ENCODE peak calls at places on chromosomes 11 and 22, in seven cellular contexts. F, Y, X, L, D, V and E are unnamed samples. For H3K4me1, the result is how much of the 10 kb centered on the place peaks cover.

GRCh38 chr11:55773138-55773537 is at the start of gene OR5D13:
- DNase-seq in D (no peak), L (no peak), Y (no peak), X (no peak), F (no peak), V (no peak), E (no peak)

GRCh38 chr11:36012979-36013378 is 69.1 kb downstream of the LDLRAD3 start:
- DNase-seq in X (no peak), D (no peak), F (no peak), V (no peak), Y (no peak), L (no peak), E (no peak)

GRCh38 chr11:44036811-44037657 is 10.7 kb upstream of the ACCSL start:
- DNase-seq in L (peak), V (peak), D (peak), X (peak), Y (peak), F (peak), E (no peak)

GRCh38 chr11:118618115-118618990 is 10.9 kb downstream of the PHLDB1 start:
- DNase-seq in D (peak), Y (peak), F (no peak), X (no peak), L (peak), V (peak), E (no peak)

GRCh38 chr22:19480173-19480568 is 451 bp downstream of the CDC45 start:
- DNase-seq in D (no peak), X (no peak), L (peak), V (no peak), F (no peak), Y (no peak), E (no peak)

GRCh38 chr11:57781529-57781943 is 19.9 kb downstream of the CTNND1 start:
- DNase-seq in Y (peak), L (no peak), V (peak), D (peak), X (no peak), F (peak), E (no peak)

GRCh38 chr11:11215058-11215815 is 137.8 kb downstream of the CSNK2A3 start:
- DNase-seq in Y (no peak), X (no peak), D (no peak), L (no peak), F (no peak), V (no peak), E (no peak)

GRCh38 chr11:134478176-134478575 is 66.1 kb upstream of the B3GAT1 start:
- DNase-seq in L (no peak), D (no peak), Y (no peak), V (no peak), X (no peak), F (no peak), E (no peak)

GRCh38 chr11:78080084-78080817 is 589 bp upstream of the NDUFC2 start:
- DNase-seq in Y (no peak), F (no peak), D (no peak), L (no peak), V (no peak), X (no peak), E (no peak)
- H3K4me1 ChIP-seq in Y (under half), F (under half), D (under half), L (under half), V (under half), X (under half), E (under half)

DNA sequence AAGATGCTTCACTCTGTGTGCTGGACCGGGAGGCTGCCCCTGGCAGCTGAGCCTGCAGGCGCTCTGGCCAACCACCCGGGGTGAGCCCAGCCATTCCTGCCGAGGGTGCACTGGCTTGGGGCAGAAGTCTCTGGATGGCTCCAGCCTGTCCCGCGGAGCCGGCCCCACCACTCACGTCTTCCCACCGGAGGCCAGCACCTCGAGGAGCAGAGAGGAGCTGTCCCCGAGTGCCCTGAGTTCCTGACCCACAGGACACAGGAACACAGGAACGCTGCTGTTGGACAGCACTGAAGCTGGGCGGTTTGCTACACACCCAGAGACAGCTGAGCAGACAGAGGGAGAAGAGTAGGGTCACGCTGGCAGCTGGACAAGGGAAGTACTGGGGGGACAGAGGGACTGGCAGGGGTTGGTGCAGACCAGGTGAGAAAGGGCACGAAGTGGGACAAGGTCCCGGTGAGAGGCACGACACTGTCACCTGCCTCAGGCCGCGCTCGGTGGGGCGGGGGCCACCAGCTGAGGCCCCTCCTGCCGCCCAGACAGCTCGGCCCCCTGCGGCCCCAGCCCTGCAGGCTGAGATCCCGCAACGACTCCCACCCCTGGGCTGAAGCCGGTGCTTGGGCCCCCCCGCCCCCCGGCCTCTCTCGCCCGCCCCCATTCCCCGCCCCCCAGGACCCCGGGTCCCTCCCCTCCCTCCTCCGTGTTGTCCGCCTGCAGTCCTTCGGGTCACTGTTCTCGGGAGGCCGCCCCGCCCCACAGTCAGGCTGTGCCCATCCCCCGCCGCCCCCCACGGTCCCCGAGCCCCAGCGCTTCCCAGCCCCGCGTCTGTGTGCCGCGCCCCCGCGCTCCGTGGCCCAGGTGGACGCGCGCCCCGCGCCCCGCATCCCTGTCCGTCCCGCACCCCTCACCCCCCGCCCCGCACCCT is 624 bp upstream of the B4GALNT4 start:
- DNase-seq in F (no peak), D (no peak), X (peak), V (peak), L (no peak), Y (no peak), E (no peak)
- H3K4me3 ChIP-seq in F (no peak), D (peak), X (peak), V (peak), L (no peak), Y (peak), E (no peak)

DNA sequence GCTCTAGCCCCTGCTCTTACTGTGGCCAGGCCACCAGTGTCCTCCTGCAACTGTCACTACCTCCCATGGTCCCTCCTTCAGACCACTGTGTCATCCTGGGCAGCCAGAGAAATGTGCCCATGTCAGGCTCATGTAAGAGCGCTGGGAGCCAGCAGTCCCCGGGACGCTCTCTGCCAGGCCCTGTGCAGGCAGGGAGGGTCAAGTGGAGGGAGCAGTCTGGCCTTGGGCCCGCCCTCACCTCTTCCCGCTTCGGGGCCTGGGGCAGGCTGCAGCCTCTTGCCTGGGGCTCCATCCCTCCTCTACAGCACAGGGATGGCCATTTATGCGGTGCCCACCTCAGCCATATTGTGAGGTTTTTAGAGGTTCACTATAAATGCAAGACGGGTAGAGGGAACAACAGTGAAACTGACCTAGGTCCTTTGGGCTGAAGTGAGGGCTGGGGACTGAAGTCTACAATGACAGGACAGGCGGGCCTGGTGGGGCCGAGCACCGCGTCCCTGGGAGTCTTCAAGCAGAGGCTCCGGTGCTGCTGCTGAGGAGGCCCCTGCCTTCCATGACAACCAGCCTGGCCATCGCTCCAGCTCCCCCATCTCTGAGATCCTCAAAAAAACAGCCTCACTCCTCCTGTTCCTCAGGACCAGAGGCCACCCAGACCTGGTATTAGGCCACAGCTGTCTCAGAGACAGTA is 54.9 kb upstream of the TTLL12 start:
- DNase-seq in L (no peak), D (no peak), F (no peak), Y (no peak), V (no peak), X (no peak), E (no peak)
- H3K4me1 ChIP-seq in L (under half), D (under half), F (under half), Y (half or more), V (under half), X (under half), E (under half)

DNA sequence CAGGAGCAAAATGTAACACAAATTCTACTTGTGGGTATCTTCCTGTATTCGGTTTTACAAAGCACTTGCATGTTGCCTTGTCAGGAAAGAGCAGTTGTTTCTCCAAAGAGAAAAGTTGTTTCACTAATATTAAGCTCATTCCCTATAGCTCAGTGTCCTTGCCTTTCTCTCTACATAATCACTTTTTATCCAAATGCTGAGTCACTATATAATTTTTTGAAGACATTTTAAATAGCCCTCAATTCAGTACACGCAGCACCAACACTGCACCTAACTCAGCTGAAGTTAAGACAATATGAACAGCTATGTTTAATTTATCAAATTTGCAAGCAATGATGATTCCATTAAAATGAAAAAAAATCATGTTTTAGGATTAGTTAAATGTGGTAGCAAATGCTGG is 14.5 kb upstream of the MRTFA start:
- DNase-seq in F (no peak), L (no peak), D (no peak), Y (no peak), V (no peak), X (no peak), E (no peak)
- H3K4me3 ChIP-seq in F (peak), L (peak), D (peak), Y (peak), V (peak), X (peak), E (no peak)

DNA sequence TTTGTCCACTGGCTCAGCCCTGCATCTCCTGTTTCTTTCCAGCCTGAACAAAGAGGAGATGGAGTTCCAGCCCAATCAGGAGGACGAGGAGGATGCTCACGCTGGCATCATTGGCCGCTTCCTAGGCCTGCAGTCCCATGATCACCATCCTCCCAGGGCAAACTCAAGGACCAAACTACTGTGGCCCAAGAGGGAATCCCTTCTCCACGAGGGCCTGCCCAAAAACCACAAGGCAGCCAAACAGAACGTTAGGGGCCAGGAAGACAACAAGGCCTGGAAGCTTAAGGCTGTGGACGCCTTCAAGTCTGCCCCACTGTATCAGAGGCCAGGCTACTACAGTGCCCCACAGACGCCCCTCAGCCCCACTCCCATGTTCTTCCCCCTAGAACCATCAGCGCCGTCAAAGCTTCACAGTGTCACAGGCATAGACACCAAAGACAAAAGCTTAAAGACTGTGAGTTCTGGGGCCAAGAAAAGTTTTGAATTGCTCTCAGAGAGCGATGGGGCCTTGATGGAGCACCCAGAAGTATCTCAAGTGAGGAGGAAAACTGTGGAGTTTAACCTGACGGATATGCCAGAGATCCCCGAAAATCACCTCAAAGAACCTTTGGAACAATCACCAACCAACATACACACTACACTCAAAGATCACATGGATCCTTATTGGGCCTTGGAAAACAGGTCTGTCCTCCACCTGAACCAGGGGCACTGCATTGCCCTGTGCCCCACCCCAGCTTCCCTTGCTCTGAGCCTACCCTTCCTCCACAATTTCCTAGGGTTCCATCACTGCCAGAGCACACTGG is 5.0 kb downstream of the FTH1 start:
- DNase-seq in X (no peak), Y (peak), F (no peak), L (no peak), V (no peak), D (no peak), E (no peak)
- H3K4me1 ChIP-seq in X (under half), Y (under half), F (under half), L (under half), V (under half), D (under half), E (under half)

GRCh38 chr11:72422414-72422813 is 11.9 kb downstream of the CLPB start:
- DNase-seq in L (no peak), F (no peak), D (no peak), Y (no peak), X (no peak), V (no peak), E (no peak)

GRCh38 chr11:72421351-72421750 is 13.0 kb downstream of the CLPB start:
- DNase-seq in L (no peak), Y (no peak), X (no peak), V (peak), D (no peak), F (no peak), E (no peak)

GRCh38 chr11:72413914-72414628 is 20.3 kb downstream of the CLPB start:
- DNase-seq in F (no peak), Y (peak), L (peak), V (peak), D (peak), X (peak), E (peak)

GRCh38 chr11:72423840-72424239 is 10.5 kb downstream of the CLPB start:
- DNase-seq in L (no peak), Y (no peak), X (no peak), V (no peak), D (no peak), F (no peak), E (no peak)

DNA sequence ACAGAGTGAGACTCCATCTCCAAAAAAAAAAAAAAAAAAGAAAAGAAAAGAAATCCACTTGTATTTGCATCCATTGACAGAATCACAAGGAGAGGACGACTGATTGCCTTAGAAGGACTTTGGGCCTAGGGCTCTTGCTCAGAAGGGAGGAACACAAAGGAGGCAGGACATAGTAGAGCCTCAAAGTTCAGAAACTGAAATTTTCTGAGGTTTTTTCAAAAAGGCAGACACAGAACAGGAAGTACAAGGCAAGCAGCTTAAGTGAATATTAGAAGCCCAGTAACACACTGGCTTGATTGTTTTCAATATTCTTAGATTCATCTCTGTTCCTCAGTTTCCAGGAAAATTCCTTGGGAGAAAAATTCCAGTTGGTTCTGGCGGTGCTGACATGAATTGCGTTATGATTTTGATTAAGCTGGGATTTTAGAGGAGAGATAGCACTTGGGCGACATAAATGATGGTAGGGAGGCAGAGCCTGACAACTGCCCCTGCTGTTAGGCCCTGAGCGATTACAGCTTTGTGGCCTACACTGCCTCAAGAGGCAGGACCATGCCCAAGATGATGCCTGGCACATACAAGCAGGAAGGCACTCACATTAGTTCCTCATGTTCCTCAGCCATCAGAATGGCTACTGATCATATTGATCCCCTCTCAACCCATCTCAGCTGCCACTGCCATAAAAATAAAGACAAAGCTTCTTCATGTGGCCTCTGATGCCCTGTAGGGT is 15.3 kb downstream of the CLPB start:
- DNase-seq in L (no peak), Y (no peak), X (no peak), F (no peak), V (no peak), D (no peak), E (no peak)
- H3K4me3 ChIP-seq in L (no peak), Y (no peak), X (no peak), F (no peak), V (no peak), D (no peak), E (no peak)

DNA sequence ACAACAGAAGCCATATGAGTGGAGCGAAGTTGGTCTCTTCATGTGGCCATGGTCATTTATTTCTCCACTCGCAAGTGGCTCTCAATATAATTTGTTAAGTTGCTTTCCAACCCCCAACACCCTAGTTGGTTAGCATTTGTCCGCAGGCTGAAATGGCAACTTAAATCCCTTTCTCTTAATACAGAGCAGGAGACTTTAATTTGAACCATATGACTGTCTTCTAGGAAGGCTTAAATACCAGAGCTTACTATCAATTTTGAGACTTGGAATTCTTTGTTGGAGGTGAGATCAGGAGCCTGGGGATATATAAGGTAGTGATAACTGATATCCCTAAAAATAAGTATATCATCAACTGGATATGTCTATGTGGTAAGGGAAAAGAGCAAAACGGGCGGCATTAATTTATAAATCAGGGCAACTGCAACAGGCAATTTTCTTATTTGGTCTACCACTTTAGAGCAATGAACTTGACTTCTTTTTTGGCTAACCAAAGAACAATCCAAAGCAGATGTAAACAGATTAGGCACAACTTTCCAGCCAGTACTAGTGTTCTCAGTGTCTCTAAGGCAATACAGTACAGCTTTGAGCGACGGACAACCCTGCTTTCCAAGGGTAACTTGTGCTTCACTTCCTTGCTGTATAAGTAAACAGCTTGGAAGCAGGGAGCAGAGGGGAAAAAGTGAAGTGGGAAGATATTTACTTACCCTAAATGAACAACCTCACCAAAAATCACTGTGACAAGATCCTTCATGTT is 74.7 kb upstream of the APOA1 start:
- DNase-seq in D (no peak), L (no peak), Y (no peak), V (no peak), F (no peak), X (no peak), E (no peak)
- H3K4me1 ChIP-seq in D (under half), L (under half), Y (under half), V (under half), F (under half), X (under half), E (under half)

GRCh38 chr11:70889411-70889810 is 363.0 kb downstream of the SHANK2 start:
- DNase-seq in D (no peak), V (no peak), Y (no peak), L (no peak), F (no peak), X (no peak), E (no peak)
- H3K4me3 ChIP-seq in D (no peak), V (no peak), Y (no peak), L (no peak), F (no peak), X (no peak), E (no peak)

DNA sequence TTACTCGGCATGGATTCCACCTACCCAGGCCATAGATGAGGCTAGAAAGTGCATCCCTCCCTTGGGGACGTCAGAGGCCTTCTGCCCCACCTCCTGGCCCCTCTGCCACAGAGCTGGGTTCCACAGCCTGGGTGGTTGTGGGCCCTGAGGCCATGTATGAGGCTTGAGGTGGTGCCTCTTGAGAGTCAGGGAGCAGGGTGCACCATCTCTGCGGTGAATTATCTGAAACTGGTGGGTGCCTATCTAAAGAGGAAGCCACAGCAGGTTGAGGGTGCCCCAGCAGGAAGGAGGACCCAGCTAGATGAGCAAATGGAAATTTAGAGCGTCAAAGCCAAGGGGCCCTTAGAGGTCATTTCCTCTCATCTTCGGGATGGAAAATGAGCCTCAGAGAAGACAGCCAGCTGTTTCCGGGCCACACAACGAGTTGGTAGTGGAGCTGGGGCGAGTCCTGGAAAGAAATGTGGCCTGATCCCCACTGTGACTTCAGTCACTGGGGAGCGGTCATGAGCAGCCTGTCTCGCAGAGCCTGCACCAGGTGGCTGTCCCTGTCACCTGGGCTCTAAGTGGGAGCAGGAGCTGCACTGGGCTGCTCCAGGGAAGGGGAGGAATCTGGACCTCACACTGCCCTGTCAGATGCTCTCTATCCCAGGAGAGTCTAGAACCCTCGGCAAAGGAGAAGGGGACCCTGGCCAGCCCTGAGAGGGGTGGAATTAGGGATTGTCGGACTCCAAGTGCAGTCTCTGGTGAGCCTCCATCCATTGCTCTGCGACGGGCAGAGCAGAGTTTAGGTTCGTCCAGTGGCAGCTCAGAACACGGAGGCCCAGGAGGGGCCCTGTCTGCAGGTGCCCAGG is 7.3 kb downstream of the ADORA2A start:
- DNase-seq in L (no peak), Y (no peak), V (no peak), F (no peak), D (no peak), X (peak), E (peak)
- H3K4me1 ChIP-seq in L (under half), Y (under half), V (under half), F (under half), D (under half), X (under half), E (half or more)